ENCODE peak calls at places on chromosomes 1 and 21, in nine cellular contexts. E is CD4-positive, alpha-beta T cell; X is neuronal stem cell; Z is AG04450; L is IMR-90; G is CD8-positive, alpha-beta memory T cell; P is lung; T is endothelial cell of umbilical vein; N is sigmoid colon. W is an unnamed sample.
A peak's percentile ranks its signal among the peaks of the same experiment; 100 is the strongest.

GRCh38 chr1:170483041-170483440 is 48.9 kb upstream of the GORAB start:
- DNase-seq in E (no peak), X (no peak), Z (no peak), L (no peak), G (no peak), P (no peak), T (no peak), N (no peak), W (no peak)

GRCh38 chr1:10575616-10576015 is 100.9 kb downstream of the PEX14 start:
- DNase-seq in E (no peak), X (no peak), Z (peak; percentile 26), L (peak; percentile 79), G (no peak), P (no peak), T (peak; percentile 77), N (no peak), W (no peak)

GRCh38 chr21:26188422-26188821 is 17.9 kb upstream of the APP start:
- DNase-seq in E (no peak), X (no peak), Z (no peak), L (no peak), G (no peak), P (no peak), T (no peak), N (no peak), W (no peak)

GRCh38 chr21:34808569-34809204 is 139.9 kb downstream of the CLIC6 start:
- DNase-seq in E (no peak), X (no peak), Z (peak; percentile 26), L (peak; percentile 88), G (no peak), P (no peak), T (peak; percentile 27), N (no peak), W (no peak)

GRCh38 chr21:46404306-46404705 is 54.4 kb upstream of the DIP2A start:
- DNase-seq in E (no peak), X (no peak), Z (no peak), L (no peak), G (no peak), P (no peak), T (no peak), N (no peak), W (no peak)

GRCh38 chr1:241610056-241610815 is 29.9 kb downstream of the CHML start:
- DNase-seq in E (no peak), X (peak; percentile 14), Z (no peak), L (peak; percentile 60), G (no peak), P (no peak), T (peak; percentile 78), N (no peak), W (peak; percentile 48)

GRCh38 chr1:157551694-157552693 is at the start of gene FCRL5:
- DNase-seq in E (no peak), X (no peak), Z (no peak), L (no peak), G (no peak), P (no peak), T (no peak), N (no peak), W (no peak)

GRCh38 chr1:35881850-35882273 is 1.1 kb upstream of the AGO1 start:
- DNase-seq in E (no peak), X (no peak), Z (no peak), L (peak; percentile 7), G (no peak), P (no peak), T (no peak), N (no peak), W (no peak)

GRCh38 chr21:41438425-41439113 is 12.5 kb downstream of the MX1 start:
- DNase-seq in E (peak; percentile 29), X (no peak), Z (no peak), L (no peak), G (no peak), P (no peak), T (no peak), N (no peak), W (no peak)

GRCh38 chr21:43938751-43939442 is 73.2 kb upstream of the TRAPPC10 start:
- DNase-seq in E (peak; percentile 92), X (peak; percentile 71), Z (peak; percentile 11), L (peak; percentile 59), G (peak; percentile 86), P (peak; percentile 78), T (peak; percentile 68), N (peak; percentile 87), W (no peak)

GRCh38 chr1:172277277-172277676 is 143.2 kb upstream of the C1orf105 start:
- DNase-seq in E (no peak), X (no peak), Z (no peak), L (peak; percentile 69), G (no peak), P (no peak), T (no peak), N (no peak), W (no peak)

GRCh38 chr1:87851490-87851889 is 522.8 kb downstream of the LMO4 start:
- DNase-seq in E (no peak), X (no peak), Z (no peak), L (no peak), G (no peak), P (no peak), T (no peak), N (no peak), W (no peak)
- H3K9me3 ChIP-seq in E (no peaks in the 10 kb centered on the region), X (no peaks in the 10 kb centered on the region), Z (no peaks in the 10 kb centered on the region), L (no peaks in the 10 kb centered on the region), G (no peaks in the 10 kb centered on the region), P (no peaks in the 10 kb centered on the region), T (no peaks in the 10 kb centered on the region), N (no peaks in the 10 kb centered on the region), W (no peaks in the 10 kb centered on the region)

GRCh38 chr1:204435886-204436271 is 24.3 kb upstream of the PPP1R15B start:
- DNase-seq in E (no peak), X (no peak), Z (no peak), L (no peak), G (no peak), P (no peak), T (no peak), N (no peak), W (no peak)

GRCh38 chr1:204439976-204440375 is 28.4 kb upstream of the PPP1R15B start:
- DNase-seq in E (no peak), X (no peak), Z (no peak), L (no peak), G (no peak), P (no peak), T (no peak), N (no peak), W (no peak)

GRCh38 chr1:204441558-204441957 is 29.9 kb upstream of the PPP1R15B start:
- DNase-seq in E (no peak), X (no peak), Z (no peak), L (no peak), G (no peak), P (no peak), T (peak; percentile 76), N (no peak), W (no peak)

GRCh38 chr1:204437796-204438570 is 26.4 kb upstream of the PPP1R15B start:
- DNase-seq in E (no peak), X (no peak), Z (no peak), L (no peak), G (no peak), P (no peak), T (no peak), N (no peak), W (no peak)

GRCh38 chr1:204438628-204439027 is 27.0 kb upstream of the PPP1R15B start:
- DNase-seq in E (no peak), X (no peak), Z (peak; percentile 96), L (peak; percentile 100), G (no peak), P (no peak), T (peak; percentile 62), N (peak; percentile 93), W (no peak)
- H3K27ac ChIP-seq in E (no peak overlapping the region), X (no peak overlapping the region), Z (peak overlapping the region; percentile 71), L (no peak overlapping the region), G (no peak overlapping the region), P (peak overlapping the region; percentile 3), T (peak overlapping the region; percentile 37), N (peak overlapping the region; percentile 91), W (no peak overlapping the region)

GRCh38 chr1:2961081-2961480 is 60.2 kb upstream of the ACTRT2 start:
- DNase-seq in E (peak; percentile 15), X (no peak), Z (no peak), L (no peak), G (no peak), P (no peak), T (no peak), N (peak; percentile 37), W (peak; percentile 32)

GRCh38 chr1:2962061-2962460 is 59.2 kb upstream of the ACTRT2 start:
- DNase-seq in E (peak; percentile 11), X (no peak), Z (no peak), L (no peak), G (no peak), P (no peak), T (no peak), N (no peak), W (peak; percentile 22)

GRCh38 chr1:2962946-2963345 is 58.3 kb upstream of the ACTRT2 start:
- DNase-seq in E (peak; percentile 27), X (no peak), Z (no peak), L (no peak), G (no peak), P (no peak), T (no peak), N (peak; percentile 34), W (no peak)

GRCh38 chr1:2961661-2962060 is 59.6 kb upstream of the ACTRT2 start:
- DNase-seq in E (peak; percentile 24), X (no peak), Z (no peak), L (no peak), G (no peak), P (no peak), T (no peak), N (peak; percentile 28), W (no peak)

DNA sequence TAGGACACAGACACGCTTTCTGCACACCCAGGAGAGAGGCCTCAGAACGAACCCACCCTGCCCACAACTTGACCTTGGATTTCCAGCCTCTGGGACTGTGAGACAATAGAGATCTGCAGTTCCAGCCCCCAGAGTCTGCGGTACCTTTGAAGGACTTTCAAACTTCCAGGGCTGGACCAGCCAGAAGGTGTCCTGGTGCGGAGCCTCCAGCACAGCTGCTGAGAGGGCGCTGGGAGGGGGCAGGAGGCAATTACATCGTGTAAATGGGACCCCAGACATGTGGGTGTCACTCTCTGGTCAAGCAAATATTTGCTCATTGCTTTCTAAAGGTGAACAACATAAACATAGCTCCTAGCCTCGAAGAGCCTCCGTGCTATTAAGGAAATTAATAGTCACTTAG is 58.7 kb upstream of the ACTRT2 start:
- DNase-seq in E (peak; percentile 19), X (no peak), Z (no peak), L (no peak), G (no peak), P (no peak), T (no peak), N (peak; percentile 26), W (peak; percentile 35)
- H3K9me3 ChIP-seq in E (no peaks in the 10 kb centered on the region), X (peaks cover 14% of the 10 kb centered on the region), Z (peaks cover 78% of the 10 kb centered on the region), L (peaks cover 59% of the 10 kb centered on the region), G (no peaks in the 10 kb centered on the region), P (peaks cover 10% of the 10 kb centered on the region), T (peaks cover 6% of the 10 kb centered on the region), N (peaks cover 3% of the 10 kb centered on the region), W (no peaks in the 10 kb centered on the region)

DNA sequence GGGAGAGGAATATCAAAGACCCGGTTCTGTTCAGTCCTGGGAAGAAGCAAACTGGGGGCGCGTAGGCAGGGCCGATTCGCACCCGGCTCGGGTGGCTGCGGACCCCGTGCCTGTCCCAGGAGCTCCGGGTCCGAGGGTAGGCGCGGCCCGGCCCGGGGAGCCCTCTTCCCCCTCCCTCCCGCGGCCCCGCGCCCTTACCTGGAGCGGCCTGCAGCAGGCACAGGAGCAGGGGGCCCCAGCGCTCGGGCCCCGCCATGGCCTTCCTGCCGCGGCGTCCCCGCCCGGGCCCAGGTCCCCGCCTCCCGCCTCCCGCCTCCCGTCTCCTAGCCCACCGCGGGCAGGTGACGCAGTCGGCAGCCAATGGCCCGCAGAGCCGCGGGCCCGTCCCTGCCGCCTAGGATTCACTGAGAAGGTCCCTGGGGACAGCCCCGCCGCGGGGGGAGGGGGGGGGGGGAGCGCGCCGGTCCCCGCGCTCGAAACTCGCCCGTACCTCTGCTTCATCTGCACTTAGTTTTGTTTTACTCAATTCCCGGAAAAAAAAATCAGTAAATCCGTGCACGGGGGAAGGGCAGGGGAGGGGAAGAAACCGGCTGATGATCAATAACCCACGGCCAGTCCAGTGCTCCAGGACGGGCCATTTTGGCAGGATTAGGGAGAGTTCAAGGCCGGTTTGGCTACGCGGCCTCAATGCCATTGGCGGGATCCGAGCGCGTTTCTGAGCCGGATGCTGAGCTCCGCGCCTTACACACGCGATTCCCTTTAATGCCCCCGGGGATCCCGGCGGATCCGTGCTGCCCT is at the start of gene IFNLR1:
- DNase-seq in E (peak; percentile 70), X (no peak), Z (no peak), L (no peak), G (peak; percentile 69), P (peak; percentile 51), T (no peak), N (no peak), W (peak; percentile 91)
- H3K27ac ChIP-seq in E (no peak within 1 kb of the TSS), X (no peak within 1 kb of the TSS), Z (no peak within 1 kb of the TSS), L (no peak within 1 kb of the TSS), G (no peak within 1 kb of the TSS), P (peak within 1 kb of the TSS; percentile 82), T (no peak within 1 kb of the TSS), N (no peak within 1 kb of the TSS), W (peak within 1 kb of the TSS; percentile 86)

W was measured in pancreas.